ENCODE peak calls at places on chromosomes 6 and 20, in six cellular contexts. One of them, this sample, is unnamed.

GRCh38 chr6:153511896-153512496 is 380.9 kb upstream of the RGS17 start:
- DNase-seq in mesendoderm: peak
- DNase-seq in anterior cingulate cortex: peak
- DNase-seq in activated CD4-positive, alpha-beta T cell treated with anti-CD3 and anti-CD28 coated beads, Interleukin-2, amount 50 U/mL, for 1 hour: no peak
- DNase-seq in HS-5: peak
- DNase-seq in HT1080: peak
- DNase-seq in this sample: no peak

GRCh38 chr6:103001724-103002123 is 1608.2 kb downstream of the GRIK2 start:
- DNase-seq in mesendoderm: no peak
- DNase-seq in anterior cingulate cortex: no peak
- DNase-seq in activated CD4-positive, alpha-beta T cell treated with anti-CD3 and anti-CD28 coated beads, Interleukin-2, amount 50 U/mL, for 1 hour: no peak
- DNase-seq in HS-5: no peak
- DNase-seq in HT1080: no peak
- DNase-seq in this sample: no peak

GRCh38 chr6:37653933-37654565 is 43.6 kb downstream of the MDGA1 start:
- DNase-seq in mesendoderm: peak
- DNase-seq in anterior cingulate cortex: no peak
- DNase-seq in activated CD4-positive, alpha-beta T cell treated with anti-CD3 and anti-CD28 coated beads, Interleukin-2, amount 50 U/mL, for 1 hour: peak
- DNase-seq in HS-5: no peak
- DNase-seq in HT1080: peak
- DNase-seq in this sample: no peak

GRCh38 chr6:157496534-157497095 is 115.6 kb downstream of the ZDHHC14 start:
- DNase-seq in mesendoderm: no peak
- DNase-seq in anterior cingulate cortex: no peak
- DNase-seq in activated CD4-positive, alpha-beta T cell treated with anti-CD3 and anti-CD28 coated beads, Interleukin-2, amount 50 U/mL, for 1 hour: no peak
- DNase-seq in HS-5: no peak
- DNase-seq in HT1080: no peak
- DNase-seq in this sample: no peak

GRCh38 chr6:170393807-170394399 is 87.3 kb downstream of the FAM120B start:
- DNase-seq in mesendoderm: no peak
- DNase-seq in anterior cingulate cortex: no peak
- DNase-seq in activated CD4-positive, alpha-beta T cell treated with anti-CD3 and anti-CD28 coated beads, Interleukin-2, amount 50 U/mL, for 1 hour: no peak
- DNase-seq in HS-5: no peak
- DNase-seq in HT1080: peak
- DNase-seq in this sample: no peak

GRCh38 chr6:13733178-13733851 is 21.7 kb upstream of the RANBP9 start:
- DNase-seq in mesendoderm: peak
- DNase-seq in anterior cingulate cortex: no peak
- DNase-seq in activated CD4-positive, alpha-beta T cell treated with anti-CD3 and anti-CD28 coated beads, Interleukin-2, amount 50 U/mL, for 1 hour: no peak
- DNase-seq in HS-5: no peak
- DNase-seq in HT1080: peak
- DNase-seq in this sample: no peak

GRCh38 chr6:135909737-135910387 is 58.4 kb downstream of the PDE7B start:
- DNase-seq in mesendoderm: peak
- DNase-seq in anterior cingulate cortex: no peak
- DNase-seq in activated CD4-positive, alpha-beta T cell treated with anti-CD3 and anti-CD28 coated beads, Interleukin-2, amount 50 U/mL, for 1 hour: peak
- DNase-seq in HS-5: peak
- DNase-seq in HT1080: peak
- DNase-seq in this sample: peak

GRCh38 chr20:20237093-20237959 is 130.6 kb upstream of the INSM1 start:
- DNase-seq in mesendoderm: peak
- DNase-seq in anterior cingulate cortex: no peak
- DNase-seq in activated CD4-positive, alpha-beta T cell treated with anti-CD3 and anti-CD28 coated beads, Interleukin-2, amount 50 U/mL, for 1 hour: peak
- DNase-seq in HS-5: no peak
- DNase-seq in HT1080: peak
- DNase-seq in this sample: peak

GRCh38 chr20:31845300-31845863 is at the start of gene FOXS1:
- DNase-seq in mesendoderm: peak
- DNase-seq in anterior cingulate cortex: no peak
- DNase-seq in activated CD4-positive, alpha-beta T cell treated with anti-CD3 and anti-CD28 coated beads, Interleukin-2, amount 50 U/mL, for 1 hour: no peak
- DNase-seq in HS-5: no peak
- DNase-seq in HT1080: no peak
- DNase-seq in this sample: no peak

GRCh38 chr20:57844626-57845596 is 135.1 kb upstream of the PMEPA1 start:
- DNase-seq in mesendoderm: peak
- DNase-seq in anterior cingulate cortex: no peak
- DNase-seq in activated CD4-positive, alpha-beta T cell treated with anti-CD3 and anti-CD28 coated beads, Interleukin-2, amount 50 U/mL, for 1 hour: no peak
- DNase-seq in HS-5: no peak
- DNase-seq in HT1080: no peak
- DNase-seq in this sample: no peak

GRCh38 chr20:19789446-19789845 is 31.4 kb downstream of the RIN2 start:
- DNase-seq in mesendoderm: peak
- DNase-seq in anterior cingulate cortex: no peak
- DNase-seq in activated CD4-positive, alpha-beta T cell treated with anti-CD3 and anti-CD28 coated beads, Interleukin-2, amount 50 U/mL, for 1 hour: no peak
- DNase-seq in HS-5: no peak
- DNase-seq in HT1080: peak
- DNase-seq in this sample: no peak

GRCh38 chr6:156782691-156783320 is 5.6 kb downstream of the ARID1B start:
- DNase-seq in mesendoderm: no peak
- DNase-seq in anterior cingulate cortex: no peak
- DNase-seq in activated CD4-positive, alpha-beta T cell treated with anti-CD3 and anti-CD28 coated beads, Interleukin-2, amount 50 U/mL, for 1 hour: no peak
- DNase-seq in HS-5: no peak
- DNase-seq in HT1080: no peak
- DNase-seq in this sample: no peak

GRCh38 chr6:57094689-57095088 is 4.7 kb downstream of the ZNF451 start:
- DNase-seq in mesendoderm: no peak
- DNase-seq in anterior cingulate cortex: no peak
- DNase-seq in activated CD4-positive, alpha-beta T cell treated with anti-CD3 and anti-CD28 coated beads, Interleukin-2, amount 50 U/mL, for 1 hour: no peak
- DNase-seq in HS-5: no peak
- DNase-seq in HT1080: no peak
- DNase-seq in this sample: no peak

GRCh38 chr6:81853975-81854374 is 101.5 kb upstream of the TENT5A start:
- DNase-seq in mesendoderm: no peak
- DNase-seq in anterior cingulate cortex: no peak
- DNase-seq in activated CD4-positive, alpha-beta T cell treated with anti-CD3 and anti-CD28 coated beads, Interleukin-2, amount 50 U/mL, for 1 hour: no peak
- DNase-seq in HS-5: no peak
- DNase-seq in HT1080: no peak
- DNase-seq in this sample: no peak

GRCh38 chr20:40393161-40393560 is 295.9 kb downstream of the MAFB start:
- DNase-seq in mesendoderm: peak
- DNase-seq in anterior cingulate cortex: no peak
- DNase-seq in activated CD4-positive, alpha-beta T cell treated with anti-CD3 and anti-CD28 coated beads, Interleukin-2, amount 50 U/mL, for 1 hour: no peak
- DNase-seq in HS-5: no peak
- DNase-seq in HT1080: no peak
- DNase-seq in this sample: no peak

GRCh38 chr6:35213824-35214756 is at the start of gene SCUBE3:
- DNase-seq in mesendoderm: peak
- DNase-seq in anterior cingulate cortex: no peak
- DNase-seq in activated CD4-positive, alpha-beta T cell treated with anti-CD3 and anti-CD28 coated beads, Interleukin-2, amount 50 U/mL, for 1 hour: no peak
- DNase-seq in HS-5: no peak
- DNase-seq in HT1080: peak
- DNase-seq in this sample: peak

GRCh38 chr6:56517155-56517745 is 125.4 kb downstream of the DST start:
- DNase-seq in mesendoderm: no peak
- DNase-seq in anterior cingulate cortex: no peak
- DNase-seq in activated CD4-positive, alpha-beta T cell treated with anti-CD3 and anti-CD28 coated beads, Interleukin-2, amount 50 U/mL, for 1 hour: no peak
- DNase-seq in HS-5: no peak
- DNase-seq in HT1080: no peak
- DNase-seq in this sample: no peak